ENCODE peak calls at places on chromosomes 13 and 19, in ten cellular contexts. F, A, O, U, M, W, Y, V, S and H are unnamed samples.

GRCh38 chr13:21138561-21138960 is 37.8 kb downstream of the SKA3 start:
- DNase-seq in U (no peak), M (no peak), V (no peak), W (no peak), S (no peak), O (peak), A (no peak), F (no peak), Y (no peak), H (no peak)

GRCh38 chr19:5017235-5017634 is 48.3 kb downstream of the KDM4B start:
- DNase-seq in M (no peak), S (no peak), O (no peak), V (no peak), F (no peak), A (no peak), W (no peak), Y (no peak), U (no peak), H (no peak)

GRCh38 chr19:22919946-22920345 is 83.0 kb downstream of the ZNF728 start:
- DNase-seq in M (no peak), U (no peak), S (no peak), V (no peak), W (no peak), A (no peak), O (no peak), Y (no peak), F (no peak), H (no peak)

GRCh38 chr13:107835339-107836018 is 379.9 kb downstream of the LIG4 start:
- DNase-seq in A (no peak), V (no peak), U (peak), W (no peak), F (no peak), Y (no peak), M (no peak), S (peak), O (peak), H (no peak)

GRCh38 chr13:20526664-20527063 is 1.0 kb upstream of the CRYL1 start:
- DNase-seq in M (no peak), V (no peak), O (peak), U (peak), A (no peak), S (peak), F (no peak), W (no peak), Y (no peak), H (no peak)

GRCh38 chr13:50618206-50618605 is 225.3 kb downstream of the DLEU7 start:
- DNase-seq in W (no peak), S (no peak), V (no peak), M (no peak), O (no peak), Y (no peak), F (no peak), A (no peak), U (no peak), H (no peak)

GRCh38 chr13:23610187-23610576 is 40.0 kb downstream of the TNFRSF19 start:
- DNase-seq in A (no peak), F (no peak), V (no peak), Y (no peak), S (no peak), W (no peak), O (no peak), M (no peak), U (peak), H (peak)

GRCh38 chr13:44921931-44922758 is 67.1 kb downstream of the NUFIP1 start:
- DNase-seq in S (peak), W (no peak), M (no peak), F (no peak), O (peak), A (no peak), Y (peak), U (peak), V (peak), H (no peak)

GRCh38 chr19:53657330-53657729 is 25.5 kb downstream of the DPRX start:
- DNase-seq in A (no peak), Y (no peak), F (no peak), W (no peak), M (no peak), U (no peak), S (no peak), O (no peak), V (no peak), H (no peak)

GRCh38 chr13:91097269-91097668 is 250.2 kb upstream of the MIR17HG start:
- DNase-seq in O (no peak), A (no peak), W (no peak), Y (no peak), V (no peak), F (no peak), U (no peak), M (no peak), S (no peak), H (no peak)

GRCh38 chr13:26299168-26299788 is 45.3 kb downstream of the CDK8 start:
- DNase-seq in M (no peak), O (no peak), S (no peak), A (no peak), U (peak), V (no peak), F (no peak), Y (no peak), W (no peak), H (no peak)

GRCh38 chr19:13172335-13173128 is 22.3 kb downstream of the IER2 start:
- DNase-seq in M (peak), O (peak), F (peak), Y (peak), S (peak), U (peak), V (peak), A (no peak), W (no peak), H (peak)

GRCh38 chr13:68066879-68067513 is 836.9 kb upstream of the PCDH9 start:
- DNase-seq in F (no peak), V (no peak), Y (no peak), W (no peak), A (no peak), M (no peak), S (no peak), O (no peak), U (no peak), H (no peak)

GRCh38 chr19:48724796-48725753 is 5.5 kb upstream of the MAMSTR start:
- DNase-seq in O (peak), F (no peak), U (peak), Y (peak), A (no peak), W (no peak), V (peak), M (no peak), S (peak), H (no peak)

GRCh38 chr19:49094505-49095482 is 9.5 kb downstream of the SNRNP70 start:
- DNase-seq in M (no peak), V (no peak), S (peak), A (no peak), O (no peak), W (no peak), U (no peak), Y (no peak), F (no peak), H (no peak)

GRCh38 chr19:48501446-48501960 is 10.1 kb downstream of the LMTK3 start:
- DNase-seq in A (no peak), S (no peak), U (no peak), Y (no peak), V (peak), O (no peak), W (peak), F (peak), M (no peak), H (no peak)

GRCh38 chr19:3276341-3276799 is 51.9 kb downstream of the CELF5 start:
- DNase-seq in V (peak), F (peak), W (peak), M (peak), Y (no peak), A (no peak), U (no peak), O (no peak), S (no peak), H (no peak)

GRCh38 chr13:86085890-86086289 is 286.7 kb upstream of the SLITRK6 start:
- DNase-seq in W (no peak), M (no peak), V (no peak), S (no peak), Y (peak), O (no peak), A (no peak), U (peak), F (no peak), H (no peak)

GRCh38 chr19:56842421-56842820 is 1.9 kb upstream of the PEG3 start:
- DNase-seq in Y (no peak), F (no peak), V (no peak), A (no peak), S (no peak), W (no peak), O (no peak), U (no peak), M (no peak), H (no peak)

GRCh38 chr13:106096661-106097092 is 438.8 kb downstream of the EFNB2 start:
- DNase-seq in V (no peak), S (no peak), M (no peak), F (no peak), A (no peak), O (no peak), Y (no peak), U (peak), W (no peak), H (no peak)

GRCh38 chr19:16376649-16377048 is 52.0 kb downstream of the KLF2 start:
- DNase-seq in U (no peak), M (no peak), O (no peak), S (no peak), V (no peak), F (no peak), Y (no peak), W (peak), A (no peak), H (no peak)

GRCh38 chr13:27424246-27425150 is at the start of gene GTF3A:
- DNase-seq in V (peak), A (peak), O (peak), S (peak), W (peak), Y (peak), M (peak), F (peak), U (peak), H (peak)

GRCh38 chr13:91904597-91904996 is 506.2 kb downstream of the GPC5 start:
- DNase-seq in U (peak), Y (no peak), A (no peak), V (no peak), O (peak), W (no peak), F (no peak), S (no peak), M (no peak), H (no peak)

GRCh38 chr13:97267418-97268059 is 45.4 kb downstream of the MBNL2 start:
- DNase-seq in W (no peak), Y (no peak), A (no peak), U (no peak), F (no peak), O (no peak), M (no peak), V (no peak), S (no peak), H (no peak)

GRCh38 chr13:64397699-64398098 is 2832.4 kb downstream of the PCDH9 start:
- DNase-seq in W (no peak), U (peak), Y (no peak), F (no peak), S (peak), A (no peak), M (no peak), O (peak), V (no peak), H (no peak)

GRCh38 chr19:40704491-40705361 is 12.0 kb downstream of the COQ8B start:
- DNase-seq in F (no peak), Y (no peak), O (no peak), V (no peak), A (no peak), M (no peak), U (no peak), S (no peak), W (no peak), H (peak)

GRCh38 chr19:6519289-6519688 is 11.5 kb upstream of the TNFSF9 start:
- DNase-seq in W (no peak), A (no peak), Y (no peak), O (peak), U (peak), V (no peak), M (no peak), S (peak), F (no peak), H (no peak)

GRCh38 chr13:30679483-30680330 is 55.6 kb upstream of the ALOX5AP start:
- DNase-seq in A (no peak), V (no peak), F (no peak), W (peak), U (peak), S (peak), M (no peak), Y (no peak), O (peak), H (no peak)

GRCh38 chr13:74251778-74252519 is 117.7 kb upstream of the KLF12 start:
- DNase-seq in A (no peak), Y (no peak), W (no peak), U (no peak), S (peak), O (no peak), V (no peak), M (no peak), F (no peak), H (no peak)

GRCh38 chr13:36382030-36382429 is 35.8 kb upstream of the SPART start:
- DNase-seq in Y (no peak), A (no peak), W (no peak), O (no peak), F (no peak), M (no peak), S (no peak), V (no peak), U (no peak), H (no peak)

GRCh38 chr19:10852098-10852800 is 4.0 kb downstream of the C19orf38 start:
- DNase-seq in F (no peak), V (no peak), O (peak), A (no peak), M (no peak), S (peak), Y (no peak), W (no peak), U (peak), H (no peak)

GRCh38 chr13:97191143-97191542 is 31.0 kb upstream of the MBNL2 start:
- DNase-seq in F (no peak), Y (no peak), M (no peak), W (no peak), V (no peak), S (no peak), A (no peak), U (no peak), O (no peak), H (no peak)

GRCh38 chr13:31772231-31772630 is 32.9 kb downstream of the RXFP2 start:
- DNase-seq in V (no peak), Y (no peak), W (no peak), O (no peak), M (no peak), F (no peak), A (no peak), S (no peak), U (no peak), H (no peak)

GRCh38 chr13:113670541-113670940 is 3.5 kb downstream of the GRK1 start:
- DNase-seq in W (no peak), O (no peak), F (peak), Y (no peak), U (no peak), M (no peak), S (no peak), A (peak), V (no peak), H (no peak)

GRCh38 chr19:1400281-1401137 is 833 bp downstream of the GAMT start:
- DNase-seq in V (peak), U (no peak), F (no peak), M (no peak), A (no peak), Y (no peak), O (no peak), S (peak), W (no peak), H (no peak)

GRCh38 chr13:109835321-109835720 is 48.9 kb upstream of the IRS2 start:
- DNase-seq in A (no peak), F (no peak), U (no peak), O (peak), Y (no peak), M (no peak), S (peak), W (no peak), V (no peak), H (no peak)

GRCh38 chr13:110330491-110331001 is 23.5 kb downstream of the COL4A2 start:
- DNase-seq in U (peak), V (no peak), M (no peak), W (no peak), S (peak), O (no peak), F (no peak), Y (no peak), A (no peak), H (no peak)

GRCh38 chr19:13888281-13888680 is 11.3 kb downstream of the NANOS3 start:
- DNase-seq in A (no peak), Y (no peak), O (no peak), U (no peak), M (no peak), F (peak), S (no peak), V (no peak), W (no peak), H (no peak)

GRCh38 chr13:44243198-44243852 is 130.3 kb upstream of the SERP2 start:
- DNase-seq in W (peak), V (no peak), S (peak), O (peak), M (no peak), F (no peak), A (no peak), U (peak), Y (peak), H (no peak)